ENCODE peak calls at places on chromosomes 4 and X, in five cellular contexts. F is tibial nerve, V is sigmoid colon, A is A549, G is suprapubic skin. Y is an unnamed sample.

GRCh38 chr4:104465201-104465600 is 29.5 kb downstream of the CXXC4 start:
- DNase-seq in F (no peak), V (no peak), A (no peak), G (no peak), Y (no peak)

GRCh38 chr4:92235741-92236140 is 68.0 kb upstream of the GRID2 start:
- DNase-seq in F (no peak), V (no peak), A (no peak), G (no peak), Y (no peak)

GRCh38 chrX:153645151-153645550 is 1.9 kb upstream of the DUSP9 start:
- DNase-seq in F (no peak), V (peak), A (no peak), G (no peak), Y (no peak)

GRCh38 chr4:176226736-176227135 is 31.4 kb upstream of the SPATA4 start:
- DNase-seq in F (no peak), V (no peak), A (no peak), G (no peak), Y (no peak)

GRCh38 chr4:143294310-143294709 is 42.4 kb upstream of the GAB1 start:
- DNase-seq in F (peak), V (peak), A (no peak), G (peak), Y (peak)

GRCh38 chrX:103585421-103586313 is at the start of gene TCEAL4:
- DNase-seq in F (peak), V (peak), A (peak), G (peak), Y (peak)

GRCh38 chrX:99798951-99799350 is 611.1 kb downstream of the PCDH19 start:
- DNase-seq in F (no peak), V (no peak), A (no peak), G (no peak), Y (no peak)

GRCh38 chr4:152691761-152692160 is 12.0 kb upstream of the TMEM154 start:
- DNase-seq in F (no peak), V (no peak), A (no peak), G (no peak), Y (no peak)

GRCh38 chr4:87843936-87844335 is 11.2 kb downstream of the MEPE start:
- DNase-seq in F (no peak), V (no peak), A (peak), G (no peak), Y (no peak)

GRCh38 chr4:183348706-183349659 is 26.8 kb upstream of the CLDN24 start:
- DNase-seq in F (no peak), V (no peak), A (peak), G (no peak), Y (no peak)

GRCh38 chr4:1463927-1464540 is 57.8 kb upstream of the NKX1-1 start:
- DNase-seq in F (no peak), V (no peak), A (no peak), G (no peak), Y (no peak)

GRCh38 chrX:110741213-110741796 is 54.3 kb downstream of the CHRDL1 start:
- DNase-seq in F (no peak), V (no peak), A (peak), G (no peak), Y (no peak)

GRCh38 chr4:41632481-41633073 is 94.6 kb downstream of the LIMCH1 start:
- DNase-seq in F (no peak), V (no peak), A (no peak), G (no peak), Y (no peak)

GRCh38 chr4:138410266-138410665 is 168.1 kb upstream of the SLC7A11 start:
- DNase-seq in F (no peak), V (no peak), A (no peak), G (no peak), Y (no peak)

GRCh38 chr4:59969909-59970308 is 1230.2 kb upstream of the ADGRL3 start:
- DNase-seq in F (no peak), V (no peak), A (no peak), G (no peak), Y (no peak)

DNA sequence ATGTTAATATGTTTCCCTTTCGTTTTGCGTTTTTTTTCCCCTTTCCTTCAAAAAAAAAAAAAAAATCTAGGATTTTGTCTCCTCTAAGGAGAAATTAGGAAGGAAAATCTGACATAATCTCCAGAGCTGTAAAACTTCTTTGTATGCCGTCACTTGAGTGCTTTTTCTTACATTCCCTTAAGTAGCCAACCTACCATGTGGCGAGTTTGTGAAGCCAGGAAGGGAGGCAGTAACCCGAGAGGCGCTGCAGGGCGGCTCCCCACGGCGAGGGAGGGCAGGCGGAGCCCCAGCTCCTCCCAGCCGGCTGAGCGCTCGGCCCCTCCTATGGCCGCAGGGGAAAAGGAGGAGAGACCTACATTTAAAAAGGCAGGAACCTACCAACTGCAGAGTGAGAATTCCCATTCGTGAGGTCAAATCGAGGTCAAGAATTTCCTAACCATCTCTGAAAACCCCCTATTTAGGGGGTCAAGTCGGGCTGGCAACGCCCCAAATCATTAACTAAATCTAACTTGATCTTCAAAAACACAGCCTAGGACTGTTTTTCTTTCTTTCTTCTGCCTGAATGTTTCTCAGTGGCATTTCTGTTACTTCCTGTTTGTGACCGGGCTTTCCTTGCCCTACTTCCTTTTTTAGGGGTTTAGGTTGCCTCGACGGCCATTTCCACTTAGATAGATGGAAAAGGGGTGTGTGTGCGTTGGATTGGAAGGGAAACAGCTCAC is 345.1 kb upstream of the KLF3 start:
- DNase-seq in F (peak), V (peak), A (peak), G (peak), Y (peak)
- TF ChIP-seq POLR2A in F (peak), V (no peak), A (no peak), G (no peak), Y (no peak)

GRCh38 chrX:35098419-35098818 is 155.8 kb downstream of the FAM47B start:
- DNase-seq in F (no peak), V (no peak), A (no peak), G (no peak), Y (no peak)
- TF ChIP-seq CTCF in F (no peak), V (no peak), A (no peak), G (no peak), Y (no peak)

DNA sequence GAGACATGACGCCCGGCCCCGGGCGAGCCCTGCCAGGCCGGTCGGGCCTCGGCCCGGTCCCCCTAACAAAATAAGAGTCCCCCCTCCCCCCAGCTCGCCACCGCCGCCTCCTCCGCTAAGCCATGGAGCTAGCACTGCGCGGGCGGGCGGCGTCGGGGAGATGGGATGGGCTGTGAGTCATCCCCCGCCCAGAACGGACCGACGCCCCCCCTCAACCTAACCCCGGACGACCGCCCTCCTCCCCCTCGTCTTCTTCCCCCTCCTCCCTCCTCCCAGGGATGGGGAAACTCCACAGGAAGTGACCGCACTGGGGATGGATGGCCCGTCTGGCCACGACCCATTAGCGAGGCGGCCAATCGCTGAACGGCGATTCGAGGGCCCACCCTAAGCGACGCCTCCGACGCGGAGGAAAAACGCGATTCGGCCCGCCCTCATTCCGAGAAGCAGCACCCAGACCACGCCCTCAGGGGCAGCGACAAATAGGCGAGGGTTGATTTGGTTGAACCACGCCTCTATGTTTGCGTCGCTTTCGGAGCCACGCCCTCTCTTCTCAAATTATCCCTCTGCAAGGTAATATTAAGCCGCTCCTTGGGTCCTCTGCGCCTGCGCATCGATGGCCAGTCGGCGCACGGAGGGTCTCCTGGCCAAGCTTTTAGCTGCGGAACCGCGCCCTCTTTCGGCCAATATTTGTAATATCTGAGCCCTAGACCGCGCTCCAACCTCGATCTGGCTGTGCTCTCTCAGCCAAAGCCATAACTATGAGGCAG is at the start of gene TFE3:
- DNase-seq in F (peak), V (peak), A (peak), G (peak), Y (peak)
- TF ChIP-seq EP300 in F (peak), V (no peak), A (no peak), G (no peak), Y (peak)

DNA sequence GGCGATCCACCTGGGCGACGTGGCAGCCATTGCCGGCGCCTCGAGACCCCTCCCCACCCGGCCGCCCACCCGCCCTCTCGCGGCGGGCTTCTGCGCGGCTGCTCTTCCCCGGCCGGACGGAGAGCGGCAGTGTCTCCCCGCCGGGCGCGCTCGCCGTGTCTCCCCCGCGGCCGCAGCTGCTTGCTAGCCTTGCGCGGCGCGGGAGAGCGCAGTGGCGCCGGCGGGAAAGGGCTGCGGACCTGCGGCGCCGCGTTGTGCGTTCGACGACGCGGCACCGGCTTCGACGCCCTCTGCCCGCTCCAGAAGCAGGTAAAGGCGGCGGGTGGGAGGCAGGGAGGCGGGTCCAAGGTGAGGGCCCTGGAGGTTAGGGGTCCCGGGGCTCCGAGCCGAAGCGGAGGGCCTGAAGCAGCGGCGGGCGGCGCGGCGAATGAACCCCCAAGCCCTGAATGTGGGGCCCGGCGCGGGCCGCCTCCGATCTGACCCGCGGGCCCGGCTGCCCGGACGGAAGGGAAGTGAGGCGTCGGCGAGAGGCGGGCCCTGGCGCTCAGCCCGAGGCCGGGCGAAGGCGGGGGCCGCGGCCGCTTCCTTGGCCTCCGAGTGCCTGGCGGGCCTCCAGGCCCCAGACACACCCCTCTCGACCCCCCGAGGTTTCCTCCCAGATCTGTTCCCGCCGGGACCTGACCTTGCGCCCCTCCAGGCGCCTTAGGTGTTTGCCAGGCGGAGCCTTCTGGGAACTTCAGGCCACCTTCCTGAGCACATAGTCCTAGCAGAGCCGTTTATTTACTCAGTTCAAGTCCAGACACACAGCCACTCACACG is at the start of gene N4BP2:
- DNase-seq in F (peak), V (peak), A (peak), G (peak), Y (peak)
- TF ChIP-seq POLR2A in F (peak), V (peak), A (peak), G (peak), Y (peak)